ENCODE peak calls at places on chromosome 4, in eight cellular contexts. A, Y, D, B, Q, S, I and T are unnamed samples.

GRCh38 chr4:184146951-184147350 is 70.7 kb downstream of the ENPP6 start:
- DNase-seq in A (no peak), S (no peak), Y (no peak), D (no peak), Q (no peak), B (no peak), I (no peak), T (no peak)

GRCh38 chr4:115110191-115111166 is 2.9 kb downstream of the NDST4 start:
- DNase-seq in I (no peak), B (no peak), A (no peak), Q (no peak), S (no peak), Y (no peak), D (no peak), T (no peak)

GRCh38 chr4:74942251-74942917 is 9.5 kb downstream of the PARM1 start:
- DNase-seq in I (no peak), B (no peak), D (no peak), S (no peak), A (no peak), Q (no peak), Y (no peak), T (no peak)

GRCh38 chr4:41359069-41359769 is 102.5 kb downstream of the UCHL1 start:
- DNase-seq in I (no peak), Y (no peak), B (no peak), A (no peak), D (peak; percentile 62), S (peak; percentile 71), Q (peak; percentile 88), T (no peak)

GRCh38 chr4:55303818-55304217 is 42.2 kb upstream of the SRD5A3 start:
- DNase-seq in B (no peak), Y (no peak), A (no peak), D (no peak), S (no peak), Q (no peak), I (no peak), T (no peak)

GRCh38 chr4:5224340-5224739 is 173.1 kb downstream of the STK32B start:
- DNase-seq in S (no peak), I (no peak), A (no peak), Q (no peak), B (no peak), Y (no peak), D (no peak), T (no peak)

GRCh38 chr4:184401397-184402171 is 72.8 kb downstream of the IRF2 start:
- DNase-seq in S (no peak), D (peak; percentile 85), I (no peak), B (no peak), Y (no peak), A (no peak), Q (peak; percentile 59), T (no peak)

GRCh38 chr4:111510535-111510934 is 634.7 kb upstream of the FAM241A start:
- DNase-seq in B (no peak), I (no peak), Q (no peak), D (no peak), Y (no peak), S (no peak), A (no peak), T (no peak)

GRCh38 chr4:133524369-133524768 is 375.3 kb downstream of the PCDH10 start:
- DNase-seq in A (no peak), S (no peak), I (no peak), Q (no peak), D (no peak), B (no peak), Y (no peak), T (no peak)

GRCh38 chr4:46389301-46389761 is 597 bp downstream of the GABRA2 start:
- DNase-seq in Q (peak; percentile 73), D (peak; percentile 68), A (no peak), I (no peak), B (no peak), Y (no peak), S (peak; percentile 15), T (no peak)

GRCh38 chr4:14445882-14446281 is 556.4 kb upstream of the CPEB2 start:
- DNase-seq in D (no peak), S (no peak), A (no peak), B (no peak), Y (no peak), Q (no peak), I (no peak), T (no peak)

GRCh38 chr4:72529144-72529822 is 39.7 kb downstream of the ADAMTS3 start:
- DNase-seq in Q (no peak), Y (no peak), S (no peak), B (no peak), A (no peak), I (no peak), D (no peak), T (no peak)

GRCh38 chr4:12324965-12325364 is 896.3 kb upstream of the HS3ST1 start:
- DNase-seq in I (no peak), S (no peak), A (no peak), B (no peak), Y (no peak), Q (no peak), D (no peak), T (no peak)

DNA sequence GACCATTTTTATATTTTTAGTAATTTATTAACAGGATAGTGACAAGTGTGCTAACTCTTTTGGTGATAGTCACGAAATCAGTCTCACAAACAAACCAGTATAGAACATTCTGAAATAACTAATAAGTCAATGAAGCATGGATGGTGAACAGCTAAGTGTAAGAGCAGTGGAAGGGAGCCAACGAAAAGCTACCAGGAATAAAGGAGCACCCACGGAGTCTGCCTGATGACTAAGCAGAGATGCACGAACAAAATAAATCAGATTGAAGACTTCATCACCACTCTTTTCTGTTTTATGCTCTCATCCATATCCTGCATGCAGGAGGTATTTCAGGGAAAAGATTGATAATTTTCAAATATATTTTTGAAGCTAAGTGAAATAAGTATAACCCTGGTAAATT is 891.1 kb upstream of the HS3ST1 start:
- DNase-seq in Q (no peak), Y (no peak), D (no peak), I (no peak), S (no peak), B (no peak), A (no peak), T (no peak)
- TF ChIP-seq CTCF in Q (no peak), Y (no peak), D (no peak), I (no peak), S (no peak), B (no peak), A (no peak), T (no peak)

DNA sequence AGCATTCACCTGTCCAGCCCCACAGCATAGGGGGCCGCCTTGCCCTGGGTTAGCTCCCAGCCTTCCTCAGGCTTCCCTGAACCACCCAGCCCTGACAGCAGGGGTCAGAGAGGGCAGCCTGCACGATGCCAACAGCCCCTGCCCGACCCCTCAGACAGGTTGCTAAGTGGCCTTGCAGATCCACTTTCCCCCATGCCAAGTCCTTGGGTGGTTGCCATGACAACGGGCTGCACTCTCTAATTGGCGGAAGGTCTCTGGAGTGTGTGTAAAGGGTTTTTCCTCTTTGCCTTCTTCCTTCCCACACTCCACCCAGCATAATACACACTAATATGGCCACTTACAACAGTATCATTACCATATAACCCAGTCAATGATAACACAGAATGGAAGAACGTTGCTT is 99.6 kb upstream of the AFAP1 start:
- DNase-seq in A (no peak), B (no peak), Q (no peak), S (peak; percentile 85), D (peak; percentile 85), Y (no peak), I (no peak), T (no peak)
- H3K27ac ChIP-seq in A (no peak overlapping the region), B (no peak overlapping the region), Q (no peak overlapping the region), S (no peak overlapping the region), D (no peak overlapping the region), Y (no peak overlapping the region), I (no peak overlapping the region), T (no peak overlapping the region)

GRCh38 chr4:271492-272103 is 33.7 kb downstream of the ZNF732 start:
- DNase-seq in D (no peak), S (no peak), Y (no peak), A (no peak), I (no peak), Q (no peak), B (no peak), T (no peak)

GRCh38 chr4:273312-274017 is 31.8 kb downstream of the ZNF732 start:
- DNase-seq in I (no peak), S (no peak), A (no peak), B (no peak), Y (no peak), Q (no peak), D (no peak), T (no peak)
- H3K9me3 ChIP-seq in I (peaks cover 21% of the 10 kb centered on the region), S (peaks cover 64% of the 10 kb centered on the region), A (peaks cover 9% of the 10 kb centered on the region), B (peaks cover 23% of the 10 kb centered on the region), Y (peaks cover 84% of the 10 kb centered on the region), Q (peaks cover 95% of the 10 kb centered on the region), D (peaks cover 61% of the 10 kb centered on the region), T (peaks cover 90% of the 10 kb centered on the region)

GRCh38 chr4:8143392-8144140 is 15.0 kb downstream of the ABLIM2 start:
- DNase-seq in Q (no peak), B (no peak), Y (no peak), A (no peak), D (no peak), S (no peak), I (no peak), T (no peak)
- TF ChIP-seq CTCF in Q (no peak), B (no peak), Y (no peak), A (no peak), D (no peak), S (no peak), I (no peak), T (no peak)

DNA sequence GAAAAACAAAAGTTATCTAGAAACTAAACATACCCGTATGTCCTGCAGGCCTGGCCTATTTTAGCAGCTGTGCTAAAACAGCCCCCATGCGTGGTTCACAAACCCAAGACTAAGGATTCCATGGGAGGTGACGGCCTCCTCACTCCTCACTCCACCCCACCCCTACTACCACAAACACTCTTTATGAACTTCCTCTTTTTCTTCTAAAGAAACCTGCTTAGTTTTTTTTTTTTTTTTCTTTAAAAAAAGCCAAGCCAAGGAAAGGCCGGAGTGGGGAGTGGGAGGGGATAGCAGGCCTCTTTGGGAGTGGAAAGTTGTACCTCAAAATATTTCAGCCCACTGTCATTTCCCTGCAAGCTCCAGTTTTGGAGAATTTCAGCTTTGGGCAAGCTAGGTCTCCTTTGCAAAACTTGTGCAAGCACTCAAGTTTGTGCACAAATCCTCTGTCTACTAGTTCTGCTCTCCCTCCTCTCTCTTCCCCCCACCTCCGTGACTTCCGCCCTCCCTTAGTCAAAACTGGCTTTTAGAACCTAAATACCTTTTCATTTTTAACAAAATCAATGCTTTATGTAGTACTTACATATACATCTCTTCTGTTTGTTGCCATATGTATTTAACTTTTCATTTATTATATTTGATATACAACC is 456 bp upstream of the ANTXR2 start:
- DNase-seq in D (no peak), Q (no peak), Y (no peak), B (no peak), I (peak; percentile 59), S (no peak), A (no peak), T (peak; percentile 22)
- H3K27ac ChIP-seq in D (peak overlapping the region; percentile 82), Q (peak overlapping the region; percentile 95), Y (peak overlapping the region; percentile 88), B (peak overlapping the region; percentile 88), I (peak overlapping the region; percentile 96), S (peak overlapping the region; percentile 88), A (peak overlapping the region; percentile 85), T (peak overlapping the region; percentile 82)